ENCODE peak calls at places on chromosomes 11 and 22, in eight cellular contexts. W is tibial artery, D is Caco-2, V is epithelial cell of proximal tubule, C is cardiac muscle cell, U is HFF-Myc, X is transverse colon, P is uterus. J is an unnamed sample.

GRCh38 chr11:1574256-1575242 is 2.5 kb upstream of the DUSP8 start:
- DNase-seq in U (no peak), P (peak), W (no peak), V (no peak), C (peak), X (peak), D (peak), J (no peak)

GRCh38 chr22:47225931-47226633 is 463.6 kb downstream of the TBC1D22A start:
- DNase-seq in V (no peak), U (no peak), W (no peak), C (no peak), P (no peak), X (no peak), D (no peak), J (no peak)

GRCh38 chr22:22085702-22086500 is 103.3 kb upstream of the TOP3B start:
- DNase-seq in W (no peak), V (peak), P (no peak), C (no peak), U (no peak), X (no peak), D (no peak), J (no peak)

GRCh38 chr11:56783448-56784041 is 35.0 kb upstream of the OR9G4 start:
- DNase-seq in X (no peak), D (peak), U (peak), V (peak), C (peak), W (no peak), P (no peak), J (peak)

GRCh38 chr11:96091476-96091875 is 167.6 kb upstream of the MTMR2 start:
- DNase-seq in D (no peak), P (no peak), U (no peak), C (peak), V (no peak), X (no peak), W (no peak), J (no peak)

GRCh38 chr11:112795142-112795815 is 165.9 kb upstream of the NCAM1 start:
- DNase-seq in V (no peak), X (peak), P (peak), C (peak), U (no peak), W (peak), D (peak), J (no peak)

GRCh38 chr11:121415861-121416260 is 36.3 kb upstream of the SORL1 start:
- DNase-seq in U (no peak), D (no peak), C (peak), X (peak), P (no peak), W (no peak), V (no peak), J (no peak)

GRCh38 chr11:66119348-66120133 is 49.5 kb downstream of the PACS1 start:
- DNase-seq in D (peak), P (no peak), X (no peak), W (no peak), V (no peak), C (peak), U (peak), J (peak)

GRCh38 chr11:131025020-131025419 is 108.7 kb upstream of the SNX19 start:
- DNase-seq in V (no peak), P (no peak), C (peak), U (peak), X (no peak), W (no peak), D (peak), J (no peak)

GRCh38 chr22:49488943-49489342 is 338.7 kb downstream of the BRD1 start:
- DNase-seq in W (no peak), U (no peak), V (no peak), X (no peak), C (no peak), D (no peak), P (no peak), J (no peak)

GRCh38 chr11:69954756-69955155 is 123.4 kb upstream of the ANO1 start:
- DNase-seq in P (no peak), V (no peak), X (no peak), U (no peak), W (no peak), C (no peak), D (no peak), J (no peak)

GRCh38 chr11:118524757-118525465 is 2.4 kb upstream of the TTC36 start:
- DNase-seq in U (no peak), W (no peak), P (no peak), V (no peak), D (no peak), C (no peak), X (no peak), J (no peak)

GRCh38 chr11:30567644-30568043 is 18.5 kb downstream of the MPPED2 start:
- DNase-seq in P (no peak), U (no peak), V (no peak), W (no peak), C (no peak), X (no peak), D (no peak), J (no peak)

GRCh38 chr22:17931400-17931825 is 92.9 kb downstream of the MICAL3 start:
- DNase-seq in P (peak), V (no peak), X (peak), C (no peak), U (no peak), D (no peak), W (no peak), J (no peak)

GRCh38 chr11:129278586-129279319 is 86.6 kb upstream of the ARHGAP32 start:
- DNase-seq in U (no peak), W (no peak), D (peak), P (no peak), V (no peak), C (peak), X (peak), J (no peak)

GRCh38 chr11:112129656-112130055 is 34.2 kb downstream of the IL18 start:
- DNase-seq in P (no peak), U (no peak), V (no peak), D (no peak), W (no peak), X (no peak), C (no peak), J (no peak)

GRCh38 chr11:118918686-118919280 is 6.9 kb downstream of the BCL9L start:
- DNase-seq in C (peak), X (peak), U (no peak), P (peak), V (no peak), W (no peak), D (peak), J (no peak)

GRCh38 chr11:100673063-100673462 is 14.0 kb upstream of the ARHGAP42 start:
- DNase-seq in U (no peak), C (no peak), P (no peak), W (no peak), D (no peak), V (no peak), X (no peak), J (no peak)

GRCh38 chr22:43824724-43825485 is 12.8 kb upstream of the EFCAB6 start:
- DNase-seq in X (no peak), U (no peak), D (no peak), V (no peak), P (no peak), C (no peak), W (peak), J (no peak)

GRCh38 chr22:39439170-39439569 is 17.6 kb upstream of the MGAT3 start:
- DNase-seq in C (peak), P (no peak), W (no peak), V (no peak), X (no peak), D (no peak), U (peak), J (no peak)

GRCh38 chr11:76835928-76836612 is 24.6 kb upstream of the ACER3 start:
- DNase-seq in C (peak), D (no peak), P (peak), W (no peak), V (no peak), X (peak), U (peak), J (no peak)

GRCh38 chr11:17153759-17154158 is 54.0 kb downstream of the PIK3C2A start:
- DNase-seq in W (no peak), D (no peak), C (no peak), V (no peak), U (no peak), P (no peak), X (no peak), J (no peak)

GRCh38 chr11:19281041-19281440 is 40.3 kb upstream of the E2F8 start:
- DNase-seq in P (no peak), D (no peak), W (no peak), V (no peak), X (no peak), C (no peak), U (no peak), J (no peak)

GRCh38 chr22:30297276-30298004 is 8.1 kb upstream of the CASTOR1 start:
- DNase-seq in P (no peak), W (no peak), U (no peak), D (no peak), V (no peak), X (no peak), C (no peak), J (no peak)

GRCh38 chr11:2825886-2826678 is 59.5 kb downstream of the CDKN1C start:
- DNase-seq in V (peak), D (peak), W (peak), U (peak), C (peak), P (peak), X (peak), J (peak)

GRCh38 chr11:117182551-117182935 is 4.0 kb downstream of the SIDT2 start:
- DNase-seq in C (no peak), U (no peak), P (no peak), D (no peak), X (no peak), V (no peak), W (no peak), J (no peak)

GRCh38 chr11:12285106-12285505 is 92.3 kb upstream of the PARVA start:
- DNase-seq in V (no peak), D (no peak), U (peak), P (no peak), X (no peak), W (no peak), C (peak), J (peak)

GRCh38 chr11:119709638-119710346 is 19.2 kb downstream of the NECTIN1 start:
- DNase-seq in X (no peak), U (peak), V (no peak), P (no peak), W (no peak), D (no peak), C (peak), J (no peak)

GRCh38 chr11:110147965-110148709 is 54.9 kb downstream of the ZC3H12C start:
- DNase-seq in V (peak), C (peak), D (no peak), P (no peak), X (no peak), U (no peak), W (no peak), J (peak)

GRCh38 chr11:126968915-126969314 is 31.7 kb downstream of the KIRREL3 start:
- DNase-seq in C (no peak), W (no peak), X (no peak), D (no peak), V (no peak), P (no peak), U (no peak), J (no peak)

GRCh38 chr11:44904261-44905080 is 46.2 kb downstream of the TP53I11 start:
- DNase-seq in U (no peak), V (no peak), C (no peak), X (no peak), P (no peak), W (no peak), D (no peak), J (no peak)

GRCh38 chr11:46342237-46342636 is 5.0 kb upstream of the DGKZ start:
- DNase-seq in W (no peak), C (peak), X (no peak), D (no peak), U (no peak), V (no peak), P (no peak), J (no peak)

GRCh38 chr11:2787816-2788750 is 88.3 kb upstream of the KCNQ1OT1 start:
- DNase-seq in V (no peak), W (no peak), U (no peak), C (no peak), D (peak), P (no peak), X (peak), J (no peak)

GRCh38 chr11:1193326-1194230 is 29.3 kb upstream of the MUC5B start:
- DNase-seq in U (no peak), P (no peak), W (peak), C (no peak), D (peak), X (peak), V (no peak), J (no peak)

GRCh38 chr22:50739894-50740293 is 1.9 kb downstream of the ACR start:
- DNase-seq in D (no peak), V (no peak), C (no peak), P (no peak), W (peak), X (no peak), U (no peak), J (no peak)

GRCh38 chr11:29063630-29064361 is 953.0 kb downstream of the KCNA4 start:
- DNase-seq in U (no peak), V (no peak), D (no peak), X (no peak), C (no peak), W (no peak), P (no peak), J (no peak)

GRCh38 chr11:10715571-10715970 is 22.0 kb upstream of the IRAG1 start:
- DNase-seq in C (no peak), P (no peak), V (no peak), U (no peak), X (no peak), D (no peak), W (no peak), J (no peak)

GRCh38 chr22:23984430-23984829 is 4.5 kb downstream of the GSTT2 start:
- DNase-seq in D (peak), X (no peak), V (no peak), C (peak), U (peak), W (no peak), P (no peak), J (no peak)

GRCh38 chr11:57324154-57324885 is 432 bp downstream of the TNKS1BP1 start:
- DNase-seq in X (peak), D (peak), U (no peak), C (peak), P (peak), V (no peak), W (peak), J (no peak)

GRCh38 chr11:8717876-8718753 is 35.5 kb downstream of the RPL27A start:
- DNase-seq in U (peak), V (no peak), X (peak), P (peak), D (no peak), W (peak), C (peak), J (peak)

GRCh38 chr11:115141221-115141620 is 363.0 kb downstream of the CADM1 start:
- DNase-seq in V (no peak), X (no peak), U (no peak), C (no peak), D (no peak), W (no peak), P (no peak), J (no peak)

GRCh38 chr11:115141715-115142114 is 362.5 kb downstream of the CADM1 start:
- DNase-seq in C (no peak), V (no peak), X (no peak), D (no peak), U (no peak), W (no peak), P (no peak), J (no peak)

GRCh38 chr11:115145316-115145715 is 358.9 kb downstream of the CADM1 start:
- DNase-seq in W (no peak), X (no peak), D (no peak), C (no peak), P (no peak), V (no peak), U (no peak), J (no peak)

GRCh38 chr11:115146425-115146824 is 357.8 kb downstream of the CADM1 start:
- DNase-seq in V (no peak), U (no peak), D (no peak), W (no peak), P (no peak), X (no peak), C (no peak), J (no peak)

DNA sequence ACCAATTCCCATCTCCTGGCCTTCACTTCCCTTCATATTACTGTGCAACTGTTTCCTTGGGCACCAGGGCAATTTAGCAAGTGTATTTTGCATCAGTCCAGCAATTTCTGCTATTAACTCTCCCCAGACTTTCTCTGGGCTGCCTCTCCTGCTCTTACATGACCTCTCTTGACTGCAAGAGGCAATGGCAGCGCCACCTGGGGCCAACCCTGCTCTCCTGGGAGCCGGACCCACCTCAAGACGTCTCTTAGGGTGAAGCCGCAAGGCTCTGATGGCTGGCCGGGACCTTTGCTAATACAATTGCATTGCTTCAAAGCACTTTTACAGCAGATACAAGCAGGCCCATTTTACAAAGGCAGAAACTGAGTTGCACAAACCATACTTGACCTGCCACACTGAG is 360.2 kb downstream of the CADM1 start:
- DNase-seq in P (no peak), X (no peak), C (no peak), V (no peak), W (no peak), U (no peak), D (no peak), J (no peak)
- TF ChIP-seq CTCF in P (no peak), X (no peak), C (no peak), V (no peak), W (no peak), U (no peak), D (no peak), J (no peak)

DNA sequence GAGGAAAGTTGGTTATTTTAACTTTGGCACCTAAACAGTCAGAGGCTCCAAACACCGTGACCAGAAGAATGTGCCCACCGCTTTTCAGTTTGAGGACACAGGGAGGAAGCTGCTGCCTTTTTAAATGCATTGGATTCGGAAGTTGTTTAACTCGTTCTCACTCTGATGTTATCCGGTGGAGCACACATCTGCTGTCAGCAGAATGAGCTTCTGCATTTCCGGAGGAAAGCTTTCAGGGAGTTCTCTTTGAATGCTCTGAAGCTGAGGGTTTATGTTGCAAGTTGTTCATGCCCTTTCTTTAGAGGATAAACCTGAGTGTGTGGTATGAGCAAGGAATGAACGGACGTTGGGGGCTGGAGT is 64.1 kb downstream of the PPFIBP2 start:
- DNase-seq in D (no peak), U (peak), C (peak), P (no peak), V (no peak), X (no peak), W (no peak), J (no peak)
- H3K4me3 ChIP-seq in D (no peak), U (peak), C (no peak), P (peak), V (no peak), X (peak), W (peak), J (peak)

GRCh38 chr22:19957445-19957844 is 15.8 kb upstream of the TXNRD2 start:
- DNase-seq in X (no peak), U (no peak), V (no peak), W (no peak), C (no peak), D (no peak), P (no peak), J (no peak)
- TF ChIP-seq CTCF in X (no peak), U (peak), V (peak), W (no peak), C (no peak), D (no peak), P (no peak), J (no peak)

GRCh38 chr11:81647374-81647773 is 1086.3 kb downstream of the FAM181B start:
- DNase-seq in W (no peak), P (no peak), V (no peak), U (no peak), X (no peak), D (no peak), C (no peak), J (no peak)
- H3K4me3 ChIP-seq in W (no peak), P (no peak), V (no peak), U (no peak), X (no peak), D (no peak), C (no peak), J (peak)

DNA sequence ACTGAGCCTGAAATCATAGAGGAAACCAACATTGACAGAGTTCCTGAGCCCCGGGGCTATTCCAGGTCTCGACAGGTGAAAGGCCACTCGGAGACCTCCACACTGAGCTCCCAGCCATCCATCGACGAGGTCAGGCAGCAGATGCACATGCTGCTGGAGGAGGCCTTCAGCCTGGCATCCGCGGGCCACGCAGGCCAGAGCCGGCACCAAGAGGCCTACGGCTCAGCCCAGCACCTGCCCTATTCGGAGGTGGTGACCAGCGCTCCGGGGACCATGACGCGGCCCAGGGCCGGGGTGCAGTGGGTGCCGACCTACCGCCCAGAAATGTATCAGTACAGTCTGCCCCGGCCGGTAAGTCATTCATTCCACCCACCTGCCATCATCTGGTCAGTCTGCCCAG is 54.9 kb downstream of the C11orf91 start:
- DNase-seq in U (no peak), P (no peak), C (no peak), W (no peak), D (no peak), V (no peak), X (no peak), J (no peak)
- TF ChIP-seq CTCF in U (no peak), P (no peak), C (no peak), W (no peak), D (no peak), V (no peak), X (no peak), J (no peak)

GRCh38 chr11:60840711-60841430 is 1.0 kb upstream of the CCDC86 start:
- DNase-seq in P (peak), D (no peak), C (peak), W (no peak), X (peak), V (no peak), U (peak), J (no peak)
- H3K4me3 ChIP-seq in P (no peak), D (no peak), C (no peak), W (peak), X (no peak), V (no peak), U (no peak), J (no peak)

DNA sequence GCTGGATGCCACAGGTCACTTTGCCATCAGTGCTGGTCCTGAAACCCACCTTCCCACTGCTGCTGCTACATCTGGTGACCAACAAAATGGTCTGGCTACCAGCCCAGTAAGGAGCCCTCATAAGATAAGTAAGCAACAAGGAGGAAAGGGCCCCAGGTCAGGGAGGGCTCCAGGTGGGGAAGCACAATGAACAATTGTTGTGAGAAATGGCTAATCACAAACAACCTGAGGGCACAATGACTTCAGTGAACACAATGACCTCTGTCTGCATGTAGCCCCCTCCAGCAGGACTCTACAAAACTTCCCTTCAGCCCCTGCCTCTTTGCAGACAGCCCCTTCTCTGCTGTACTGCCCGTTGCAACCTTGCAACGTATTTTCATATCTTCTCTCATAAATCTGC is 19.4 kb upstream of the FBLN1 start:
- DNase-seq in U (no peak), C (no peak), D (no peak), W (no peak), V (no peak), P (no peak), X (no peak), J (no peak)
- TF ChIP-seq CTCF in U (no peak), C (no peak), D (no peak), W (no peak), V (no peak), P (no peak), X (no peak), J (no peak)

GRCh38 chr11:62457474-62457873 is 38.6 kb downstream of the SCGB1A1 start:
- DNase-seq in P (no peak), X (no peak), U (no peak), D (no peak), V (no peak), C (no peak), W (no peak), J (no peak)
- H3K4me3 ChIP-seq in P (no peak), X (no peak), U (no peak), D (no peak), V (no peak), C (no peak), W (no peak), J (no peak)

GRCh38 chr11:34468209-34468841 is 29.6 kb downstream of the CAT start:
- DNase-seq in W (no peak), X (peak), U (peak), P (no peak), D (peak), C (peak), V (peak), J (no peak)
- TF ChIP-seq CTCF in W (no peak), X (peak), U (peak), P (peak), D (peak), C (peak), V (peak), J (peak)